ENCODE peak calls at places on chromosomes 16 and 17, in four cellular contexts. T is GM23338; K is HCT116; I is effector memory CD4-positive, alpha-beta T cell. V is an unnamed sample.

GRCh38 chr17:45222994-45223540 is 1.4 kb downstream of the FMNL1 start:
- DNase-seq in T (no peak), K (no peak), I (no peak), V (no peak)

GRCh38 chr17:77734371-77735050 is 224.0 kb upstream of the TNRC6C start:
- DNase-seq in T (peak; percentile 44), K (no peak), I (no peak), V (peak; percentile 69)

GRCh38 chr17:42613699-42614295 is 4.3 kb downstream of the TUBG1 start:
- DNase-seq in T (no peak), K (no peak), I (no peak), V (no peak)

GRCh38 chr17:74558882-74559519 is 8.3 kb downstream of the CD300H start:
- DNase-seq in T (peak; percentile 36), K (no peak), I (no peak), V (no peak)

GRCh38 chr16:54116126-54116525 is 170.5 kb downstream of the IRX3 start:
- DNase-seq in T (no peak), K (no peak), I (no peak), V (no peak)

GRCh38 chr17:67493811-67494210 is 116.7 kb downstream of the PITPNC1 start:
- DNase-seq in T (no peak), K (no peak), I (no peak), V (no peak)

GRCh38 chr17:69711504-69711903 is 297.0 kb downstream of the MAP2K6 start:
- DNase-seq in T (no peak), K (no peak), I (no peak), V (no peak)

GRCh38 chr17:58281511-58282011 is 826 bp upstream of the MPO start:
- DNase-seq in T (peak; percentile 19), K (no peak), I (no peak), V (no peak)

GRCh38 chr16:23587726-23588125 is 8.4 kb downstream of the NDUFAB1 start:
- DNase-seq in T (no peak), K (no peak), I (no peak), V (no peak)

GRCh38 chr16:66065869-66066403 is 300.6 kb upstream of the CDH5 start:
- DNase-seq in T (no peak), K (no peak), I (no peak), V (no peak)

GRCh38 chr17:44219126-44219635 is 294 bp downstream of the UBTF start:
- DNase-seq in T (peak; percentile 80), K (no peak), I (peak; percentile 58), V (peak; percentile 92)

GRCh38 chr17:42989146-42989545 is 8.8 kb downstream of the RUNDC1 start:
- DNase-seq in T (no peak), K (no peak), I (no peak), V (no peak)

GRCh38 chr17:68704897-68705296 is 103.7 kb upstream of the FAM20A start:
- DNase-seq in T (no peak), K (no peak), I (no peak), V (no peak)

GRCh38 chr17:61405047-61405685 is 5.5 kb downstream of the TBX2 start:
- DNase-seq in T (peak; percentile 57), K (no peak), I (no peak), V (peak; percentile 25)

GRCh38 chr16:626787-627457 is 3.9 kb upstream of the WFIKKN1 start:
- DNase-seq in T (no peak), K (peak; percentile 72), I (no peak), V (peak; percentile 78)

GRCh38 chr17:63774982-63775290 is 966 bp downstream of the DDX42 start:
- DNase-seq in T (peak; percentile 8), K (no peak), I (no peak), V (no peak)

GRCh38 chr17:7045492-7046126 is 1.7 kb upstream of the SLC16A11 start:
- DNase-seq in T (peak; percentile 76), K (peak; percentile 67), I (no peak), V (no peak)

GRCh38 chr17:78839173-78839761 is 1.3 kb downstream of the USP36 start:
- DNase-seq in T (no peak), K (no peak), I (no peak), V (no peak)

GRCh38 chr17:78839762-78840529 is 668 bp downstream of the USP36 start:
- DNase-seq in T (peak; percentile 23), K (no peak), I (peak; percentile 39), V (no peak)

GRCh38 chr17:78838574-78839005 is 2.0 kb downstream of the USP36 start:
- DNase-seq in T (no peak), K (no peak), I (no peak), V (no peak)

GRCh38 chr17:78834571-78834970 is 6.0 kb downstream of the USP36 start:
- DNase-seq in T (no peak), K (no peak), I (no peak), V (no peak)

GRCh38 chr17:78836420-78837021 is 4.1 kb downstream of the USP36 start:
- DNase-seq in T (no peak), K (no peak), I (no peak), V (no peak)
- H3K36me3 ChIP-seq in T (peaks cover 48% of the 10 kb centered on the region), K (peaks cover 53% of the 10 kb centered on the region), I (peaks cover 59% of the 10 kb centered on the region), V (peaks cover 69% of the 10 kb centered on the region)

GRCh38 chr16:73049051-73049910 is 1.4 kb upstream of the ZFHX3 start:
- DNase-seq in T (no peak), K (no peak), I (no peak), V (no peak)
- H3K4me1 ChIP-seq in T (peaks cover 88% of the 10 kb centered on the region), K (peaks cover 33% of the 10 kb centered on the region), I (no peaks in the 10 kb centered on the region), V (peaks cover 61% of the 10 kb centered on the region)

GRCh38 chr17:49467175-49467574 is 27.9 kb upstream of the NGFR start:
- DNase-seq in T (no peak), K (no peak), I (no peak), V (no peak)

GRCh38 chr17:49468827-49469385 is 26.2 kb upstream of the NGFR start:
- DNase-seq in T (no peak), K (no peak), I (no peak), V (no peak)

GRCh38 chr17:49464049-49464448 is 31.0 kb upstream of the NGFR start:
- DNase-seq in T (no peak), K (no peak), I (no peak), V (no peak)

GRCh38 chr17:49461580-49461979 is 33.5 kb upstream of the NGFR start:
- DNase-seq in T (no peak), K (no peak), I (no peak), V (no peak)

GRCh38 chr17:49465352-49465751 is 29.7 kb upstream of the NGFR start:
- DNase-seq in T (no peak), K (no peak), I (no peak), V (no peak)
- H3K27ac ChIP-seq in T (no peak overlapping the region), K (no peak overlapping the region), I (no peak overlapping the region), V (no peak overlapping the region)

DNA sequence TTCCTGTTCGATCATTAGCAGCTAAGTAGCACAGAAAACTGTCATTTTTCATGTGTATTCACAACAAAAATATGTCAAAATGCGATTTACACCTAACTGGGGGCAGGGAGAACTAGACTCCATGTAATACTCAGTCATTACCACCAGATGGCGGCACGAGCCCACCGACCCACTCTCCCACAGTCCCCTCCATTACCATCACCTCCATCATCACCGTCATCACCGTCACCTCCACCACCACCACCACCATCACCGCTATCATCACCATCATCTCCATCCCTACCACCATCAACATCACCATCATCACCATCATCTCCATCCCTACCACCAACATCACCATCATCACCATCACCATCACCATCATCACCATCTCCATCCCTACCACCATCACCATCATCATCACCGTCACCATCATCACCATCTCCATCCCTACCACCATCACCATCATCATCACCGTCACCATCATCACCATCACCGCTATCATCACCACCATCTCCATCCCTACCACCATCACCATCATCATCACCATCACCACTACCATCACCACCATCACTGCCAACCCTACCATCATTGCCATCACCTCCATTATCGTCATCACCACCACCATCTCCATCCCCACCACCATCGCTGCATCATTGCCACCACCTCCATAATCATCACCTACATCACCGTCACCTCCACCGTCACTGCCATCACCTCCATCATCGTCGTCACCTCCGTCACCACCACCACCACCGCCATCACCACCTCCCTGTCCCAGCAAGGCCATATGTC is 14.4 kb downstream of the NDUFAF8 start:
- DNase-seq in T (no peak), K (no peak), I (peak; percentile 28), V (no peak)
- H3K36me3 ChIP-seq in T (no peaks in the 10 kb centered on the region), K (peaks cover 24% of the 10 kb centered on the region), I (peaks cover 57% of the 10 kb centered on the region), V (peaks cover 68% of the 10 kb centered on the region)

DNA sequence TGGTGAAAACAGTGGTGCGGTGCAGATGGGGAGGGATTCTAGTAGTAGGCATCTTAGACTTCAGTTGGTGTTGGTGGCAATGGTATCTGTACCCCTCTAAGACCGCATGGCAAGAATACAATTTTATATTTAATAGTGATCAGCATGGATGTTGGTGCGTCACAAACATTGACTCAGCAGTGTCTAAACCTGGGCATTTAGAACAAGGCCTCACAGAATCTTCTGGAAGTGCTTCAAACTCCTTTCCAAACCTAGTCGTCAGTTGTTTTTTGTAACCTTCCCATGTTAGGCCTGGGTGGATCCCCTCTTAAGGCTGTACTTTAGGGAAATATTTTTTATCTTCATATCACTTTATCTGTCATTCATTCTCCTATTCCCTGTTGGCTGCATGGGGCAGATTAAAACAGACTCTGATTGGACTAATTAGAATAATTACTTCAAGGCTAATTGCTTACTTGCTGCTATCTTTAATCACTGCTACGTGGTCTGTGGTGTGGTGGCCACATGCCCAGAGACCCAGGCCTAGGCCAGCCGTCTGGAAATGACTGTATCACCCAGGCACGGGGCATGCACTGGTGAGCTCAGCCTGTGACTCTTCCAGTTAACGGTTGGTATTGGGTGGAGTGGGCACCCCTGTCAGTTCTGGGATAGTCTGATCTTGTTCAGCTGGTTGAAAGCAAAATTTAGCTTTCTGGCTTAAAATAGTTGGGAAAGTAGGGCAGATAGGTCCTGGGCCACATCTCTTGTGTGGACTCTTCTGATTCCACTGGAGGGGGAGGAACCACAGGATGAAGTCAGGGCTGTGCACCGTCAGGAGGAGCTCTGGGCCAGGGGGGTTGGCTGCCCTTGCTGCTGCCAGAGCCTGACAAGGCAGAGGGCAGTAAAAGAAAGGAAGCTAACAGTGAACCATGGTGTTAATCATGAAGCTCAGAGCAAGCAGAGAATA is 4.5 kb downstream of the ALKBH5 start:
- DNase-seq in T (no peak), K (no peak), I (no peak), V (no peak)
- H3K4me1 ChIP-seq in T (peaks cover 32% of the 10 kb centered on the region), K (peaks cover 15% of the 10 kb centered on the region), I (peaks cover 43% of the 10 kb centered on the region), V (peaks cover 58% of the 10 kb centered on the region)

GRCh38 chr17:35087731-35088646 is 24.5 kb upstream of the RFFL start:
- DNase-seq in T (peak; percentile 58), K (no peak), I (peak; percentile 21), V (peak; percentile 90)

GRCh38 chr17:35086931-35087573 is 23.5 kb upstream of the RFFL start:
- DNase-seq in T (no peak), K (no peak), I (no peak), V (no peak)

GRCh38 chr17:35088911-35089845 is 25.7 kb upstream of the RFFL start:
- DNase-seq in T (peak; percentile 89), K (peak; percentile 57), I (peak; percentile 82), V (peak; percentile 98)

GRCh38 chr17:35089846-35090193 is 26.3 kb upstream of the RFFL start:
- DNase-seq in T (peak; percentile 72), K (no peak), I (no peak), V (peak; percentile 81)

GRCh38 chr17:35088647-35088910 is 25.1 kb upstream of the RFFL start:
- DNase-seq in T (no peak), K (peak; percentile 42), I (no peak), V (peak; percentile 54)
- H3K27ac ChIP-seq in T (peak overlapping the region; percentile 76), K (peak overlapping the region; percentile 96), I (peak overlapping the region; percentile 97), V (peak overlapping the region; percentile 90)